ENCODE peak calls at places on chromosomes 16 and 17, in six cellular contexts. I, P, H, L, D and Y are unnamed samples.

GRCh38 chr16:22265351-22265750 is 31.9 kb upstream of the POLR3E start:
- DNase-seq in I (no peak), P (no peak), H (no peak), L (no peak), D (no peak), Y (no peak)

GRCh38 chr17:49069585-49070273 is 62.8 kb upstream of the B4GALNT2 start:
- DNase-seq in I (no peak), P (no peak), H (peak; percentile 56), L (no peak), D (no peak), Y (no peak)

GRCh38 chr17:3959295-3959899 is 4.8 kb downstream of the ATP2A3 start:
- DNase-seq in I (no peak), P (no peak), H (peak; percentile 82), L (no peak), D (peak; percentile 41), Y (peak; percentile 49)

GRCh38 chr17:17467021-17467420 is 9.8 kb upstream of the MED9 start:
- DNase-seq in I (no peak), P (peak; percentile 49), H (no peak), L (no peak), D (no peak), Y (no peak)

GRCh38 chr16:73024571-73025105 is 23.3 kb downstream of the ZFHX3 start:
- DNase-seq in I (no peak), P (no peak), H (no peak), L (no peak), D (no peak), Y (no peak)

GRCh38 chr16:48182979-48183537 is 27.3 kb upstream of the ABCC12 start:
- DNase-seq in I (no peak), P (no peak), H (no peak), L (no peak), D (no peak), Y (no peak)

GRCh38 chr16:19659554-19659953 is 58.5 kb downstream of the KNOP1 start:
- DNase-seq in I (no peak), P (no peak), H (no peak), L (no peak), D (no peak), Y (no peak)

GRCh38 chr16:9003763-9004162 is 40.1 kb upstream of the USP7 start:
- DNase-seq in I (no peak), P (no peak), H (no peak), L (no peak), D (no peak), Y (no peak)

GRCh38 chr17:10683853-10684252 is 13.5 kb downstream of the SCO1 start:
- DNase-seq in I (no peak), P (peak; percentile 41), H (peak; percentile 33), L (no peak), D (no peak), Y (no peak)

GRCh38 chr17:5283531-5284315 is 1.6 kb downstream of the RABEP1 start:
- DNase-seq in I (no peak), P (peak; percentile 16), H (peak; percentile 51), L (no peak), D (no peak), Y (no peak)

GRCh38 chr17:28944343-28944742 is 7.0 kb downstream of the PHF12 start:
- DNase-seq in I (no peak), P (no peak), H (no peak), L (no peak), D (no peak), Y (no peak)
- H3K4me1 ChIP-seq in I (peaks cover 51% of the 10 kb centered on the region), P (peaks cover 47% of the 10 kb centered on the region), H (peaks cover 32% of the 10 kb centered on the region), L (peaks cover 69% of the 10 kb centered on the region), D (peaks cover 35% of the 10 kb centered on the region), Y (peaks cover 46% of the 10 kb centered on the region)

DNA sequence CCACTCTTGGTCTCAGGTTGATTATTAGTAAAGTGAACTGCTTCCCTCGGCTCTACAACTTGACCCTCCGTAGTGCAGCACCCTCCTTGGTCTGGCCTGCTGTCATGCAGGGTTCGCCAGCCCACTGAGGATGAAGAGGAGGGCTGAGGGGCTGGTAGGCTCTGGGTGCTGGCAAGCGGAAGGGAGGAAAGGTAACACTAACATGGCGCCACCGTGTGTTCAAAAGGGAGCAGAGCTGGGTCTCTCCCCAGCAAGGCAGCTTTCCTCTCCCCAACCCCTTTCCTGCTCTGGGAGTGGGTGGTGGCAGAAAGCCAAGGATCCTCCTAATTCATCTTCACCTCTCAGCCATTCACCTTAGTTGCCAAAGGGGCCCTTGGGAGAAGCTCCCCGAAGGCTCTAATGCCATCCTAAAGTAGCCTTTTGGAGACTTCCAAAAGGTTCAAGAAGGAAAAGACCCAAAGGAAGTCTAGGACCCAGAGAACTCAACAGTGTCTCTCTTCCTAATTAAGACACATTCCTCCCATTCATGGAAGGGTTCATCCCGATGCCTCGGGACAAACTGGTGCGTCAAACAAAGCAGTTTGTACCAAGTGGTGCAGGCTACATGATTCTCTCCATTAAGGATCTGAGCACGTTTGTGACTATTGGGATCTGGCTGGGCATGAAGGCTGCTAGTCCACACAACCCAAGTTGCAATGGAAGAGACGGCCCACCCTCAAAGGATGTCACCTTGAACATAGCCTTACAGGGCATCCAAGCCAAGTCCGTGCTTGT is 90.8 kb upstream of the TOB1 start:
- DNase-seq in I (no peak), P (peak; percentile 85), H (peak; percentile 71), L (peak; percentile 67), D (peak; percentile 56), Y (peak; percentile 77)
- H3K27ac ChIP-seq in I (peak overlapping the region; percentile 12), P (no peak overlapping the region), H (no peak overlapping the region), L (peak overlapping the region; percentile 96), D (peak overlapping the region; percentile 45), Y (peak overlapping the region; percentile 23)

GRCh38 chr17:7214300-7215135 is 5.1 kb downstream of the DLG4 start:
- DNase-seq in I (peak; percentile 96), P (peak; percentile 100), H (peak; percentile 96), L (peak; percentile 99), D (peak; percentile 95), Y (peak; percentile 99)
- H3K4me1 ChIP-seq in I (peaks cover 27% of the 10 kb centered on the region), P (peaks cover 55% of the 10 kb centered on the region), H (peaks cover 23% of the 10 kb centered on the region), L (peaks cover 55% of the 10 kb centered on the region), D (peaks cover 8% of the 10 kb centered on the region), Y (no peaks in the 10 kb centered on the region)

DNA sequence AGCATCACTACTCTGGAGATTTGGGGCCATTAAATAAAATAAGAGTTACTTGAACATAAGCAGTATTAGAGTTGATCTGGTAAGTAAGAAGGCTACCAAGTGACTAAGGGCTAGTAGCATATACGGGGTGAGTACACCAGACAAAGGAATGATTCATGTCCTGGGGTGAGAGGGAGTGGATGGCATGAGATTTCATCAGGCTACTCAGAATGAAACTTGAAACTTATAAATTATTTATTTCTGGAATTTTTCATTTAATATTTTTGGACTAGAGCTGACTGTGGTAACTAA is 2.3 kb downstream of the SLFN5 start:
- DNase-seq in I (no peak), P (no peak), H (peak; percentile 83), L (no peak), D (no peak), Y (no peak)
- H3K27ac ChIP-seq in I (peak overlapping the region; percentile 97), P (no peak overlapping the region), H (peak overlapping the region; percentile 98), L (peak overlapping the region; percentile 97), D (no peak overlapping the region), Y (no peak overlapping the region)

DNA sequence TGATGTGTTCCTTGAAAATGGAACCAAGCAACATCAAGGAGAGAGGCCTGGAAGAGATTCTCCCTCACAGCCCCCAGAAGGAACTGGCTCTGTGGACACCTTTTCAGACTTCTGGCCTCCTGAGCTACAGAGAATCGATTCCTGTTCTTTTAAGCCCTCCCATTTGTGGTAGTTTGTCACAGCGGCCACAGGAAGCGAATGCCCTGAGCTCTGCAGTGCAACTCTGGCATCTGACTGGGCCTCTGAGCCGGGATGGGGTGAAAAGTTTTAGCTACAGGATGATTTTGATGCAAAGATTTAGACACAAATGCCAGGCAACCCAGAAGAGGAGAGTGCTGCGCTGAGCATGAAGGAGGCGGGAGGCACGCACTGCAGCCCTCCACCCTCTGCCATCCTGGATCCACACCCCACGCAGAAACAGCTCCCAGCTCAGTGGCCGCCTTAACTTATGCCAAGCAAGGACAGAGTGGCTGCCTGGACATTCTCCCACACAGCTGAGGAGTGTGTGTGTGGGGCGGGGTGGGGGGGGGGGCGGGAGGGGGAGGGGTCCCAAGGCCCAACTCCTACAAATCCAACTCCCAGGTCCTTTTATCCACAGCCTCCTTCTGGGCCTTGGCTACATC is 2.2 kb downstream of the TIMP2 start:
- DNase-seq in I (no peak), P (no peak), H (no peak), L (no peak), D (no peak), Y (no peak)
- H3K4me1 ChIP-seq in I (peaks cover 71% of the 10 kb centered on the region), P (peaks cover 25% of the 10 kb centered on the region), H (peaks cover 15% of the 10 kb centered on the region), L (peaks cover 61% of the 10 kb centered on the region), D (peaks cover 6% of the 10 kb centered on the region), Y (peaks cover 23% of the 10 kb centered on the region)

DNA sequence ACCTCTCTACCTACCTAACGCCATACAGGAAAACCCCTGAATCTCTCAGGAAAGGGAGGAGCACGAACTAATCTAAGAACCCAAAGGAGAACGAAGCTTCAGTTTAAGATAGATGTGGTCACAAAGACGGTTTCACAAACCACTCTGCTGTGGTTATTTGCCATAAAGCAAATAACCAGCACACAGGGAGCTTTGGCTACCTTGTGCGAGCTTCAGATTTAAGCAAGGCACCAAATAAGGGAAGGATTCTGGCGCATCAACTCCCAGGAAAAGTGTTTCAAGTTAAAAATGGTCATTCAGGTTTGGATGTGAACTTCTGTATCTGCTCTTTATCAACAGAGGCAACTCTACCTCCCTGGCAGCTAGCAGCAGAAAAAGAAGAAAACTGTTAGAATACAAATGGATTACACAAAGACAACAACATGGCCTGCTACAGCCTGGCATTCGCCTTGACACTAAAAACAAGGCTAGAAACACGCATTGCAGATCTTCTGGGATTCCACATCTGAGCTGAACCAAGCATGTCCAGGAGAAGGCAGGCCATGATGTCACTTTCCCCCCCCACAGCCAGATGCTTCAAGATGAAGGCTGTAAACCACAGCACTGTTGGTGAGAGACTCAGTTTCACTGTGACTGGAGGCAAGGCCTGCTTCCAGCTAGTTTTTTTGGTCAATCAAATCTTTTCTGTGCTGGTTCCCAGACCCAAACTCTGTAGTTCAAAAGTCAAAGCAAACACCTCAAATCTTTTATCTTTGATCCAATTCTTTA is 43.6 kb downstream of the SMG6 start:
- DNase-seq in I (no peak), P (no peak), H (no peak), L (no peak), D (no peak), Y (no peak)
- H3K27ac ChIP-seq in I (no peak overlapping the region), P (no peak overlapping the region), H (no peak overlapping the region), L (no peak overlapping the region), D (no peak overlapping the region), Y (no peak overlapping the region)

DNA sequence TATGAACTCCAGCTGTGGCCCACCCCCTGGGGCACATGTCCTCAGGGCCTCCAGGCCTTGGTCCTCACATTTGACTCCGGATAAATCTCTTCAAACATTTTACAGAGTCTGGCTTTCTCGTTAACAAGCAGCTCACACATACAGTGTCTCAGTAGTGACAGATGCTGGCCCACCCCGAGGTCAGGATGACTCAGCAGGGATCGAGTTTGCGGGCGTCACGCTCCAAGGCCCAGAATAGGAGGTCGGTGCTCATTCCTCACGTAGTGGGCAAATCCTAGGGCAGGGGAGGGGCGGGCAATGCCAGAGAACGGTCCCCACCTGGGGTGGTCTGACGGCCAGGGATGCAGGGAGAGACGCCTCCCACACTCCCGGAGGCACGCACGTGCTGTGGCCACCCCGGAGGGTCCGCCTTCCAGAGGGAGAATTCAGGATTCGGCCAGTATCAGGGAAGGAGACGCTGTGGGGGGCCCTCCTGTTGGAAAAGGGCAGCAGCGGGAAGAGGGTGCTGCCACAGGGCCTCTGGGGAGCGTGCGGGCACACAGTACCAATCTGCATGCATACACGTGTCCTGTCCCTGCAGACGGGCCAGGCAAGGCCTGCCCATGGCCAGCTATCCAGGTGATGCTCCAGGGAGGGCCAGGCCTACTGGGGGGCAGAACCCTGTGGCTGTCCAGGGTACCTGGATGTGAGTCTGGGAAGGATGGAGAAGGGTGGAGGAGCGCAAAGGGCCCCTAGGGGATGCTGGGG is 8.6 kb downstream of the SLC7A5 start:
- DNase-seq in I (no peak), P (no peak), H (peak; percentile 70), L (peak; percentile 60), D (no peak), Y (peak; percentile 58)
- H3K4me1 ChIP-seq in I (no peaks in the 10 kb centered on the region), P (peaks cover 3% of the 10 kb centered on the region), H (peaks cover 36% of the 10 kb centered on the region), L (no peaks in the 10 kb centered on the region), D (peaks cover 8% of the 10 kb centered on the region), Y (peaks cover 20% of the 10 kb centered on the region)

GRCh38 chr17:38452719-38453118 is 24.5 kb downstream of the ARHGAP23 start:
- DNase-seq in I (no peak), P (no peak), H (no peak), L (no peak), D (no peak), Y (no peak)
- H3K27ac ChIP-seq in I (peak overlapping the region; percentile 54), P (no peak overlapping the region), H (no peak overlapping the region), L (peak overlapping the region; percentile 92), D (no peak overlapping the region), Y (no peak overlapping the region)